ENCODE peak calls at places on chromosomes 4 and X, in seven cellular contexts. One of them, this sample, is unnamed. For H3K4me1, the result is how much of the 10 kb centered on the place peaks cover.

GRCh38 chrX:67338262-67338661 is 205.6 kb upstream of the AR start:
- DNase-seq in mesenchymal stem cell: no peak
- DNase-seq in H1: no peak
- DNase-seq in H9: no peak
- DNase-seq in IMR-90: no peak
- DNase-seq in mesendoderm: no peak
- DNase-seq in trophoblast cell: no peak
- DNase-seq in this sample: no peak

GRCh38 chr4:42151568-42152506 is 618 bp downstream of the BEND4 start:
- DNase-seq in H9: peak
- DNase-seq in IMR-90: no peak
- DNase-seq in trophoblast cell: no peak
- DNase-seq in H1: peak
- DNase-seq in mesenchymal stem cell: no peak
- DNase-seq in mesendoderm: peak
- DNase-seq in this sample: peak

GRCh38 chr4:8840006-8840793 is 31.4 kb downstream of the HMX1 start:
- DNase-seq in trophoblast cell: no peak
- DNase-seq in IMR-90: no peak
- DNase-seq in mesendoderm: peak
- DNase-seq in H1: no peak
- DNase-seq in H9: peak
- DNase-seq in mesenchymal stem cell: no peak
- DNase-seq in this sample: no peak

GRCh38 chrX:70030242-70030823 is 19.4 kb downstream of the AWAT2 start:
- DNase-seq in IMR-90: peak
- DNase-seq in H9: peak
- DNase-seq in H1: no peak
- DNase-seq in mesendoderm: peak
- DNase-seq in mesenchymal stem cell: peak
- DNase-seq in trophoblast cell: peak
- DNase-seq in this sample: peak

GRCh38 chr4:150056569-150056968 is 21.7 kb upstream of the DCLK2 start:
- DNase-seq in mesendoderm: no peak
- DNase-seq in mesenchymal stem cell: peak
- DNase-seq in IMR-90: peak
- DNase-seq in H9: no peak
- DNase-seq in H1: no peak
- DNase-seq in trophoblast cell: no peak
- DNase-seq in this sample: no peak

GRCh38 chr4:103645991-103646390 is 73.8 kb downstream of the TACR3 start:
- DNase-seq in IMR-90: no peak
- DNase-seq in mesenchymal stem cell: no peak
- DNase-seq in H9: no peak
- DNase-seq in H1: no peak
- DNase-seq in trophoblast cell: no peak
- DNase-seq in mesendoderm: no peak
- DNase-seq in this sample: no peak

GRCh38 chr4:82491251-82491960 is 61.0 kb downstream of the ENOPH1 start:
- DNase-seq in trophoblast cell: no peak
- DNase-seq in mesenchymal stem cell: no peak
- DNase-seq in mesendoderm: no peak
- DNase-seq in H1: no peak
- DNase-seq in IMR-90: no peak
- DNase-seq in H9: no peak
- DNase-seq in this sample: no peak

GRCh38 chrX:77493677-77494553 is 46.7 kb downstream of the FGF16 start:
- DNase-seq in trophoblast cell: peak
- DNase-seq in IMR-90: peak
- DNase-seq in mesenchymal stem cell: peak
- DNase-seq in H1: peak
- DNase-seq in mesendoderm: peak
- DNase-seq in H9: peak
- DNase-seq in this sample: peak

GRCh38 chr4:3821580-3822229 is 55.5 kb downstream of the ADRA2C start:
- DNase-seq in H1: no peak
- DNase-seq in mesendoderm: no peak
- DNase-seq in IMR-90: no peak
- DNase-seq in mesenchymal stem cell: no peak
- DNase-seq in H9: no peak
- DNase-seq in trophoblast cell: no peak
- DNase-seq in this sample: no peak

GRCh38 chr4:25879991-25880641 is 17.3 kb upstream of the SEL1L3 start:
- DNase-seq in H9: no peak
- DNase-seq in IMR-90: peak
- DNase-seq in H1: no peak
- DNase-seq in mesenchymal stem cell: no peak
- DNase-seq in mesendoderm: no peak
- DNase-seq in trophoblast cell: no peak
- DNase-seq in this sample: no peak

GRCh38 chr4:183444953-183445543 is 612 bp downstream of the CDKN2AIP start:
- DNase-seq in trophoblast cell: no peak
- DNase-seq in H9: no peak
- DNase-seq in IMR-90: no peak
- DNase-seq in H1: no peak
- DNase-seq in mesendoderm: peak
- DNase-seq in mesenchymal stem cell: no peak
- DNase-seq in this sample: no peak

GRCh38 chr4:117623321-117623720 is 411.0 kb upstream of the NDST3 start:
- DNase-seq in mesendoderm: peak
- DNase-seq in IMR-90: no peak
- DNase-seq in mesenchymal stem cell: peak
- DNase-seq in H9: no peak
- DNase-seq in trophoblast cell: no peak
- DNase-seq in H1: no peak
- DNase-seq in this sample: no peak

GRCh38 chr4:181761130-181761529 is 482.1 kb upstream of the TENM3 start:
- DNase-seq in mesendoderm: no peak
- DNase-seq in mesenchymal stem cell: no peak
- DNase-seq in H1: no peak
- DNase-seq in H9: no peak
- DNase-seq in IMR-90: peak
- DNase-seq in trophoblast cell: no peak
- DNase-seq in this sample: no peak

GRCh38 chr4:8015512-8015911 is 75.9 kb upstream of the AFAP1 start:
- DNase-seq in mesendoderm: peak
- DNase-seq in H1: no peak
- DNase-seq in H9: no peak
- DNase-seq in IMR-90: peak
- DNase-seq in mesenchymal stem cell: peak
- DNase-seq in trophoblast cell: no peak
- DNase-seq in this sample: no peak

GRCh38 chrX:45743906-45744625 is 543.4 kb upstream of the DIPK2B start:
- DNase-seq in H1: no peak
- DNase-seq in trophoblast cell: no peak
- DNase-seq in mesendoderm: no peak
- DNase-seq in IMR-90: no peak
- DNase-seq in mesenchymal stem cell: peak
- DNase-seq in H9: no peak
- DNase-seq in this sample: no peak

GRCh38 chr4:76219299-76220055 is 5.9 kb upstream of the SCARB2 start:
- DNase-seq in mesenchymal stem cell: peak
- DNase-seq in H9: no peak
- DNase-seq in H1: no peak
- DNase-seq in trophoblast cell: no peak
- DNase-seq in IMR-90: peak
- DNase-seq in mesendoderm: no peak
- DNase-seq in this sample: no peak

GRCh38 chr4:184624972-184625554 is 24.2 kb downstream of the CASP3 start:
- DNase-seq in trophoblast cell: no peak
- DNase-seq in IMR-90: no peak
- DNase-seq in H9: no peak
- DNase-seq in mesendoderm: no peak
- DNase-seq in H1: no peak
- DNase-seq in mesenchymal stem cell: no peak
- DNase-seq in this sample: no peak

GRCh38 chr4:168845897-168846296 is 164.2 kb downstream of the CBR4 start:
- DNase-seq in mesenchymal stem cell: no peak
- DNase-seq in trophoblast cell: no peak
- DNase-seq in H9: no peak
- DNase-seq in IMR-90: no peak
- DNase-seq in mesendoderm: no peak
- DNase-seq in H1: no peak
- DNase-seq in this sample: no peak

GRCh38 chr4:168843635-168844034 is 166.4 kb downstream of the CBR4 start:
- DNase-seq in mesendoderm: no peak
- DNase-seq in mesenchymal stem cell: no peak
- DNase-seq in IMR-90: no peak
- DNase-seq in H9: no peak
- DNase-seq in H1: no peak
- DNase-seq in trophoblast cell: no peak
- DNase-seq in this sample: no peak

GRCh38 chr4:168846414-168846813 is 163.6 kb downstream of the CBR4 start:
- DNase-seq in H9: no peak
- DNase-seq in trophoblast cell: no peak
- DNase-seq in IMR-90: no peak
- DNase-seq in mesendoderm: peak
- DNase-seq in mesenchymal stem cell: no peak
- DNase-seq in H1: no peak
- DNase-seq in this sample: no peak

GRCh38 chr4:168842186-168842585 is 167.9 kb downstream of the CBR4 start:
- DNase-seq in trophoblast cell: no peak
- DNase-seq in IMR-90: no peak
- DNase-seq in H9: no peak
- DNase-seq in H1: no peak
- DNase-seq in mesenchymal stem cell: no peak
- DNase-seq in mesendoderm: no peak
- DNase-seq in this sample: no peak

DNA sequence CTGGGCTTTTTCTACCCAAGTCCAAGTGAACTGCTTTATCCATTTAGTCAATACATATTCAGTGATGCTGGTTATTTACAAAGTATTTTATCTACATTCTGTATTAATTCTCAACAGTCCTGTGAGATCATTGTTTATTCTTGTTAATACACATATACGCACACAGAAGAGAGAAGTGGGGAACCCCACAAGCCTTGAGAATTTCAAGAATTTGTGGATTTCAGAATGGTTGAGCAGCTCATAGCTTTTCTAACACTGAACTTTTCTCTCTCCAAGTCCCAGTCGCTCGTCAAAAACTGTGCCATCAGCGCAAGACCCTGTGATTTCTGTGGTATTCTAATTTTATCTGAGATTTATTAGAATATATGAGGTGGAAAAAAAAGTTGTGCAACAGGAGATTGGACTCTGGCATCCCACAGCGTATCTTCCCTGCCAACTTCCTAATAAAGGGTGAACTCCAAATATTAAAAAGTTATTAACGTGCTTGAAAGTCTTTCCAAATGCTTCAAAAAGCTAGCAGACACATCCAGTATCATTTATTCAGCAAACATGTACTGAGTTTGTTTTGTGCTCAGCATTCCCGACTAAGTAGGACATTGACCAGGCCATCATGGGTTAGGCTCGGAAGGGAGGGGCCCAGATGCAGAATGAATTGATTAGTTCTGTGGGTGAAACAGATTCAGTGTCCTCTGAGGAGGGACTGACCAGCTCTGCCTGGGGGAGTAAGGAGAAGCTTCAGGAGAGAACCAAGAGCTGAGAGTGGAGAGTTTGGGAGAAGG is 165.6 kb downstream of the CBR4 start:
- DNase-seq in mesenchymal stem cell: peak
- DNase-seq in H1: no peak
- DNase-seq in trophoblast cell: no peak
- DNase-seq in H9: no peak
- DNase-seq in mesendoderm: no peak
- DNase-seq in IMR-90: peak
- DNase-seq in this sample: no peak
- H3K4me1 ChIP-seq in mesenchymal stem cell: under half
- H3K4me1 ChIP-seq in H1: half or more
- H3K4me1 ChIP-seq in trophoblast cell: under half
- H3K4me1 ChIP-seq in H9: under half
- H3K4me1 ChIP-seq in mesendoderm: under half
- H3K4me1 ChIP-seq in IMR-90: under half
- H3K4me1 ChIP-seq in this sample: under half

DNA sequence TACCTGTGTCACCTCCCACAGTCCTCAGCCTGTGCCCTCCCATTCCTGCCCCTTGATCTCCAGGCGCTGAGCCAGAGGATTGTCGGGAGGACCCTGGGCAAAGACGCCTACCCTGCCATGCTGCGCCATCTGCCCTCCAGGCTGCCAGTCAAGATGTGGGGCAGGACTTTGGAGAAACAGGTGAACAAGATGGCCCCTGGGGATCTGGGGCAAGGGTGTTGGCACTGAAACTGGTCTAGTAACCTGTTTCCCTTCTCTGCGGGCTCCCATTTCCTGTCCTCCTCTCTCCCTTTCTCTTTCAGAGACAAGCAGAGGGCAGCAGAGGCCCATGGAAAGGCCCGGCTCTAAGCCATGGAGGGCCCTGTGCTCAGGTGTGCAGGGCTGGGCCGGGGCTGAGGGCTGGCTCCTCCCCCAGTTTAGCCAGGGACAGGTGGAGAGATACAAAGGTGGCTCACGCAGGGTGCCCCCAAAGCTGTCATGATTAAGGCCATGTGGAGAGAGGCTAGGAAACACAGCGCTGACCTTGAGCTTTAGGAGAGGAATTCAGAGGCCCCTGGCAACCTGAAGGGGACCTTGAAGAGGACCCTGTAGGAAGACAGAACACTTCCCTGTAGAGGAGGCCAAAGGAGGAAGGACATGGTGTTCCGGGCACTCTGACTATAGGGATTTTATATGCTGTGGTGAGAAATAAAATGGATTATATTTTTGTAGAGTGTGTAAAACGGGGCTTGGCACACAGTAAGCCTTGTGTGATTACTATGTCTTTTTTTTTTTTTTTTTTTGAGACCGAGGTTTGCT is at the start of gene GLOD5:
- DNase-seq in mesenchymal stem cell: peak
- DNase-seq in H9: peak
- DNase-seq in IMR-90: no peak
- DNase-seq in mesendoderm: peak
- DNase-seq in trophoblast cell: peak
- DNase-seq in H1: peak
- DNase-seq in this sample: no peak
- H2BK120ac ChIP-seq in mesenchymal stem cell: no peak
- H2BK120ac ChIP-seq in H9: no peak
- H2BK120ac ChIP-seq in IMR-90: no peak
- H2BK120ac ChIP-seq in mesendoderm: no peak
- H2BK120ac ChIP-seq in trophoblast cell: no peak
- H2BK120ac ChIP-seq in H1: peak
- H2BK120ac ChIP-seq in this sample: no peak

DNA sequence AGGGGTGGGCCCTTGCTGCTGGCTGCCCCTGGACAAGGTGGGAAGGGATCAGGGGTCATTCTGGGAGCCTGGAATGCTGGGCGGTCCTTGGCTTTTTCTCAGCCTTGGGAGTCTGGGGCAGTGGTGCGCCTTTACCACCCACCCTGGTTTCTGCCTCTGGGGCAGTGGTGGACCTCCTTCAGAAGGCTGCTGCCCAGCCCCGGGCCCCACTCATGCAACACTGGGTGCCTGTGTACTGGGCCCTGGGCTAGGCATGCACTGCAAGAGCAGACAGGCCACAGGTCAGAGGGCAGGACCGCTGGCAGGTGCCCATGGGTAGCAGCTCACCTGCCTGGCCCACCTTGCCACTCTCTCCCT is 4.3 kb downstream of the SH3BP2 start:
- DNase-seq in mesendoderm: no peak
- DNase-seq in mesenchymal stem cell: no peak
- DNase-seq in H1: no peak
- DNase-seq in trophoblast cell: no peak
- DNase-seq in IMR-90: no peak
- DNase-seq in H9: no peak
- DNase-seq in this sample: no peak
- H3K4me1 ChIP-seq in mesendoderm: under half
- H3K4me1 ChIP-seq in mesenchymal stem cell: half or more
- H3K4me1 ChIP-seq in H1: under half
- H3K4me1 ChIP-seq in trophoblast cell: under half
- H3K4me1 ChIP-seq in IMR-90: half or more
- H3K4me1 ChIP-seq in H9: under half
- H3K4me1 ChIP-seq in this sample: under half

GRCh38 chrX:48996969-48997368 is 5.1 kb downstream of the GRIPAP1 start:
- DNase-seq in H9: peak
- DNase-seq in trophoblast cell: no peak
- DNase-seq in mesenchymal stem cell: no peak
- DNase-seq in mesendoderm: peak
- DNase-seq in H1: no peak
- DNase-seq in IMR-90: no peak
- DNase-seq in this sample: no peak
- H2BK120ac ChIP-seq in H9: no peak
- H2BK120ac ChIP-seq in trophoblast cell: no peak
- H2BK120ac ChIP-seq in mesenchymal stem cell: no peak
- H2BK120ac ChIP-seq in mesendoderm: no peak
- H2BK120ac ChIP-seq in H1: no peak
- H2BK120ac ChIP-seq in IMR-90: no peak
- H2BK120ac ChIP-seq in this sample: no peak